ENCODE peak calls at places on chromosomes 4 and X, in six cellular contexts. One of them, this sample, is unnamed.
A peak's percentile ranks its signal among the peaks of the same experiment; 100 is the strongest.

GRCh38 chr4:7189066-7189465 is 3.3 kb upstream of the SORCS2 start:
- DNase-seq in fibroblast of the conjunctiva: no peak
- DNase-seq in thoracic aorta: no peak
- DNase-seq in LNCaP clone FGC: no peak
- DNase-seq in nephron progenitor cell: no peak
- DNase-seq in left lung: peak; percentile 45
- DNase-seq in this sample: peak; percentile 17

GRCh38 chrX:68090266-68090665 is 343.0 kb downstream of the OPHN1 start:
- DNase-seq in nephron progenitor cell: no peak
- DNase-seq in fibroblast of the conjunctiva: no peak
- DNase-seq in LNCaP clone FGC: no peak
- DNase-seq in left lung: no peak
- DNase-seq in thoracic aorta: no peak
- DNase-seq in this sample: no peak

GRCh38 chr4:77938560-77938959 is 75.9 kb downstream of the MRPL1 start:
- DNase-seq in LNCaP clone FGC: no peak
- DNase-seq in left lung: no peak
- DNase-seq in fibroblast of the conjunctiva: no peak
- DNase-seq in nephron progenitor cell: no peak
- DNase-seq in thoracic aorta: no peak
- DNase-seq in this sample: no peak

GRCh38 chrX:124211312-124211942 is 121.0 kb upstream of the TEX13D start:
- DNase-seq in nephron progenitor cell: no peak
- DNase-seq in LNCaP clone FGC: no peak
- DNase-seq in thoracic aorta: no peak
- DNase-seq in fibroblast of the conjunctiva: no peak
- DNase-seq in left lung: no peak
- DNase-seq in this sample: no peak

GRCh38 chr4:173334891-173335754 is 965 bp upstream of the HMGB2 start:
- DNase-seq in fibroblast of the conjunctiva: peak; percentile 80
- DNase-seq in LNCaP clone FGC: peak; percentile 57
- DNase-seq in left lung: peak; percentile 89
- DNase-seq in nephron progenitor cell: peak; percentile 87
- DNase-seq in thoracic aorta: peak; percentile 7
- DNase-seq in this sample: peak; percentile 54

GRCh38 chr4:11698846-11699590 is 270.3 kb upstream of the HS3ST1 start:
- DNase-seq in LNCaP clone FGC: no peak
- DNase-seq in fibroblast of the conjunctiva: no peak
- DNase-seq in thoracic aorta: no peak
- DNase-seq in nephron progenitor cell: no peak
- DNase-seq in left lung: no peak
- DNase-seq in this sample: no peak

GRCh38 chr4:160611181-160611580 is 1508.3 kb downstream of the RAPGEF2 start:
- DNase-seq in thoracic aorta: no peak
- DNase-seq in fibroblast of the conjunctiva: no peak
- DNase-seq in LNCaP clone FGC: no peak
- DNase-seq in left lung: no peak
- DNase-seq in nephron progenitor cell: no peak
- DNase-seq in this sample: no peak

GRCh38 chr4:1521821-1522361 is 115.6 kb upstream of the NKX1-1 start:
- DNase-seq in left lung: peak; percentile 57
- DNase-seq in nephron progenitor cell: peak; percentile 2
- DNase-seq in fibroblast of the conjunctiva: no peak
- DNase-seq in LNCaP clone FGC: no peak
- DNase-seq in thoracic aorta: no peak
- DNase-seq in this sample: no peak

GRCh38 chrX:134985479-134985878 is 5.3 kb upstream of the SMIM10 start:
- DNase-seq in thoracic aorta: no peak
- DNase-seq in fibroblast of the conjunctiva: no peak
- DNase-seq in nephron progenitor cell: no peak
- DNase-seq in LNCaP clone FGC: no peak
- DNase-seq in left lung: no peak
- DNase-seq in this sample: no peak

GRCh38 chr4:1238676-1239000 is 10.3 kb downstream of the CTBP1 start:
- DNase-seq in thoracic aorta: no peak
- DNase-seq in left lung: peak; percentile 54
- DNase-seq in fibroblast of the conjunctiva: no peak
- DNase-seq in LNCaP clone FGC: no peak
- DNase-seq in nephron progenitor cell: no peak
- DNase-seq in this sample: no peak

GRCh38 chrX:12701625-12702024 is 89.6 kb upstream of the PRPS2 start:
- DNase-seq in nephron progenitor cell: peak; percentile 46
- DNase-seq in fibroblast of the conjunctiva: peak; percentile 31
- DNase-seq in thoracic aorta: no peak
- DNase-seq in LNCaP clone FGC: peak; percentile 38
- DNase-seq in left lung: no peak
- DNase-seq in this sample: no peak

GRCh38 chrX:154991039-154991438 is 31.5 kb downstream of the F8 start:
- DNase-seq in fibroblast of the conjunctiva: no peak
- DNase-seq in nephron progenitor cell: no peak
- DNase-seq in thoracic aorta: no peak
- DNase-seq in LNCaP clone FGC: no peak
- DNase-seq in left lung: no peak
- DNase-seq in this sample: no peak

GRCh38 chr4:128310266-128310697 is 22.7 kb upstream of the PGRMC2 start:
- DNase-seq in fibroblast of the conjunctiva: peak; percentile 39
- DNase-seq in LNCaP clone FGC: no peak
- DNase-seq in nephron progenitor cell: no peak
- DNase-seq in thoracic aorta: no peak
- DNase-seq in left lung: no peak
- DNase-seq in this sample: no peak

GRCh38 chr4:182530451-182530850 is 287.2 kb downstream of the TENM3 start:
- DNase-seq in left lung: no peak
- DNase-seq in LNCaP clone FGC: no peak
- DNase-seq in thoracic aorta: no peak
- DNase-seq in nephron progenitor cell: no peak
- DNase-seq in fibroblast of the conjunctiva: no peak
- DNase-seq in this sample: no peak

GRCh38 chr4:47383829-47384427 is 79.6 kb downstream of the COMMD8 start:
- DNase-seq in nephron progenitor cell: no peak
- DNase-seq in LNCaP clone FGC: no peak
- DNase-seq in left lung: no peak
- DNase-seq in fibroblast of the conjunctiva: peak; percentile 13
- DNase-seq in thoracic aorta: no peak
- DNase-seq in this sample: no peak

GRCh38 chr4:113878718-113879117 is 100.7 kb downstream of the ARSJ start:
- DNase-seq in LNCaP clone FGC: no peak
- DNase-seq in left lung: no peak
- DNase-seq in nephron progenitor cell: peak; percentile 41
- DNase-seq in thoracic aorta: no peak
- DNase-seq in fibroblast of the conjunctiva: peak; percentile 24
- DNase-seq in this sample: no peak

GRCh38 chrX:155766321-155766720 is 114.8 kb upstream of the VAMP7 start:
- DNase-seq in nephron progenitor cell: no peak
- DNase-seq in fibroblast of the conjunctiva: no peak
- DNase-seq in left lung: no peak
- DNase-seq in thoracic aorta: no peak
- DNase-seq in LNCaP clone FGC: no peak
- DNase-seq in this sample: no peak

GRCh38 chr4:6403400-6403685 is 69.1 kb downstream of the PPP2R2C start:
- DNase-seq in nephron progenitor cell: no peak
- DNase-seq in left lung: peak; percentile 39
- DNase-seq in LNCaP clone FGC: no peak
- DNase-seq in thoracic aorta: no peak
- DNase-seq in fibroblast of the conjunctiva: no peak
- DNase-seq in this sample: no peak

GRCh38 chrX:989959-990510 is 222.4 kb downstream of the CRLF2 start:
- DNase-seq in nephron progenitor cell: peak; percentile 78
- DNase-seq in LNCaP clone FGC: peak; percentile 97
- DNase-seq in left lung: no peak
- DNase-seq in thoracic aorta: no peak
- DNase-seq in fibroblast of the conjunctiva: peak; percentile 98
- DNase-seq in this sample: no peak

GRCh38 chr4:168604496-168605373 is 107.9 kb downstream of the PALLD start:
- DNase-seq in nephron progenitor cell: no peak
- DNase-seq in left lung: no peak
- DNase-seq in fibroblast of the conjunctiva: no peak
- DNase-seq in LNCaP clone FGC: no peak
- DNase-seq in thoracic aorta: no peak
- DNase-seq in this sample: no peak

GRCh38 chr4:16852168-16852567 is 46.3 kb downstream of the LDB2 start:
- DNase-seq in thoracic aorta: no peak
- DNase-seq in nephron progenitor cell: no peak
- DNase-seq in fibroblast of the conjunctiva: no peak
- DNase-seq in LNCaP clone FGC: no peak
- DNase-seq in left lung: no peak
- DNase-seq in this sample: no peak

GRCh38 chr4:41362647-41363383 is 106.1 kb downstream of the UCHL1 start:
- DNase-seq in fibroblast of the conjunctiva: no peak
- DNase-seq in nephron progenitor cell: peak; percentile 12
- DNase-seq in LNCaP clone FGC: no peak
- DNase-seq in thoracic aorta: no peak
- DNase-seq in left lung: no peak
- DNase-seq in this sample: no peak

GRCh38 chr4:109588176-109588575 is 28.1 kb downstream of the MCUB start:
- DNase-seq in nephron progenitor cell: no peak
- DNase-seq in left lung: no peak
- DNase-seq in thoracic aorta: no peak
- DNase-seq in LNCaP clone FGC: no peak
- DNase-seq in fibroblast of the conjunctiva: no peak
- DNase-seq in this sample: no peak

GRCh38 chr4:6855692-6856297 is 53.8 kb upstream of the TBC1D14 start:
- DNase-seq in nephron progenitor cell: no peak
- DNase-seq in left lung: no peak
- DNase-seq in fibroblast of the conjunctiva: peak; percentile 70
- DNase-seq in LNCaP clone FGC: no peak
- DNase-seq in thoracic aorta: no peak
- DNase-seq in this sample: no peak

GRCh38 chrX:53082773-53083616 is 828 bp downstream of the TSPYL2 start:
- DNase-seq in fibroblast of the conjunctiva: no peak
- DNase-seq in thoracic aorta: no peak
- DNase-seq in left lung: peak; percentile 75
- DNase-seq in LNCaP clone FGC: no peak
- DNase-seq in nephron progenitor cell: no peak
- DNase-seq in this sample: no peak

GRCh38 chrX:70166601-70167590 is 10.4 kb upstream of the DGAT2L6 start:
- DNase-seq in fibroblast of the conjunctiva: peak; percentile 31
- DNase-seq in left lung: no peak
- DNase-seq in LNCaP clone FGC: no peak
- DNase-seq in thoracic aorta: no peak
- DNase-seq in nephron progenitor cell: no peak
- DNase-seq in this sample: no peak

GRCh38 chrX:120380699-120381098 is 18.8 kb downstream of the ATP1B4 start:
- DNase-seq in LNCaP clone FGC: peak; percentile 26
- DNase-seq in nephron progenitor cell: no peak
- DNase-seq in thoracic aorta: no peak
- DNase-seq in left lung: no peak
- DNase-seq in fibroblast of the conjunctiva: no peak
- DNase-seq in this sample: no peak

This sample was measured in breast epithelium.